ENCODE peak calls at places on chromosomes 7 and 10, in six cellular contexts. T is Panc1, B is IMR-90, F is colonic mucosa, U is fibroblast of lung, A is left ventricle myocardium inferior. P is an unnamed sample. For H3K36me3, the result is how much of the 10 kb centered on the place peaks cover.

GRCh38 chr7:132030161-132030568 is 473.7 kb upstream of the PODXL start:
- DNase-seq in T (no peak), B (no peak), F (peak), U (peak), A (peak), P (no peak)

GRCh38 chr10:11201911-11202310 is 184.2 kb downstream of the CELF2 start:
- DNase-seq in T (no peak), B (no peak), F (no peak), U (no peak), A (no peak), P (no peak)

GRCh38 chr10:132207536-132208488 is 21.1 kb downstream of the DPYSL4 start:
- DNase-seq in T (no peak), B (no peak), F (no peak), U (no peak), A (no peak), P (no peak)

GRCh38 chr10:11689945-11690736 is 52.0 kb upstream of the ECHDC3 start:
- DNase-seq in T (no peak), B (no peak), F (peak), U (peak), A (no peak), P (no peak)

GRCh38 chr10:113681533-113682470 is 2.1 kb downstream of the CASP7 start:
- DNase-seq in T (no peak), B (no peak), F (no peak), U (no peak), A (no peak), P (no peak)

GRCh38 chr10:24912214-24912613 is 40.2 kb downstream of the PRTFDC1 start:
- DNase-seq in T (no peak), B (peak), F (no peak), U (peak), A (no peak), P (peak)

GRCh38 chr10:85580585-85580984 is 786.0 kb downstream of the GRID1 start:
- DNase-seq in T (no peak), B (no peak), F (no peak), U (no peak), A (no peak), P (peak)

GRCh38 chr7:35370694-35371093 is 116.8 kb upstream of the TBX20 start:
- DNase-seq in T (no peak), B (no peak), F (no peak), U (no peak), A (no peak), P (no peak)

GRCh38 chr10:102712089-102712488 is 2.1 kb downstream of the ARL3 start:
- DNase-seq in T (no peak), B (no peak), F (no peak), U (no peak), A (no peak), P (no peak)

GRCh38 chr7:16203065-16203464 is 218.3 kb downstream of the CRPPA start:
- DNase-seq in T (no peak), B (no peak), F (peak), U (no peak), A (no peak), P (peak)

GRCh38 chr7:36440880-36441279 is 51.2 kb downstream of the ANLN start:
- DNase-seq in T (no peak), B (peak), F (no peak), U (peak), A (no peak), P (peak)

GRCh38 chr7:50564630-50565558 is at the start of gene DDC:
- DNase-seq in T (no peak), B (no peak), F (peak), U (no peak), A (no peak), P (no peak)

GRCh38 chr7:116259821-116260440 is 49.6 kb downstream of the TES start:
- DNase-seq in T (no peak), B (peak), F (no peak), U (peak), A (no peak), P (peak)

GRCh38 chr7:100053201-100053600 is 3.6 kb downstream of the ZSCAN21 start:
- DNase-seq in T (peak), B (peak), F (peak), U (peak), A (no peak), P (peak)

GRCh38 chr7:155815332-155816191 is 3.3 kb upstream of the SHH start:
- DNase-seq in T (no peak), B (peak), F (peak), U (peak), A (no peak), P (peak)

GRCh38 chr7:26397786-26398435 is 106.2 kb downstream of the SNX10 start:
- DNase-seq in T (no peak), B (no peak), F (peak), U (no peak), A (peak), P (no peak)

GRCh38 chr10:68992721-68993440 is 4.3 kb downstream of the KIFBP start:
- DNase-seq in T (no peak), B (peak), F (no peak), U (peak), A (peak), P (peak)

GRCh38 chr7:25392571-25393338 is 164.5 kb upstream of the NPVF start:
- DNase-seq in T (no peak), B (no peak), F (no peak), U (no peak), A (no peak), P (no peak)

GRCh38 chr10:47127188-47127587 is 172.8 kb upstream of the GDF10 start:
- DNase-seq in T (no peak), B (no peak), F (no peak), U (no peak), A (no peak), P (no peak)

GRCh38 chr10:116773306-116773705 is 30.9 kb upstream of the HSPA12A start:
- DNase-seq in T (no peak), B (no peak), F (no peak), U (no peak), A (no peak), P (no peak)

GRCh38 chr10:131937832-131938231 is 37.0 kb downstream of the PPP2R2D start:
- DNase-seq in T (no peak), B (no peak), F (no peak), U (no peak), A (no peak), P (no peak)

GRCh38 chr10:77073066-77073960 is 564.3 kb downstream of the KCNMA1 start:
- DNase-seq in T (no peak), B (peak), F (no peak), U (no peak), A (peak), P (no peak)

GRCh38 chr10:10528563-10528910 is 489.1 kb upstream of the CELF2 start:
- DNase-seq in T (no peak), B (peak), F (no peak), U (peak), A (no peak), P (no peak)

GRCh38 chr10:28842321-28842720 is 165.0 kb downstream of the BAMBI start:
- DNase-seq in T (no peak), B (peak), F (no peak), U (peak), A (no peak), P (peak)

GRCh38 chr10:46094197-46094500 is 48.1 kb upstream of the MSMB start:
- DNase-seq in T (no peak), B (no peak), F (no peak), U (no peak), A (no peak), P (no peak)

GRCh38 chr10:8058274-8059111 is 4.0 kb downstream of the GATA3 start:
- DNase-seq in T (no peak), B (no peak), F (no peak), U (no peak), A (no peak), P (no peak)

GRCh38 chr10:70743879-70744278 is 41.3 kb downstream of the TBATA start:
- DNase-seq in T (no peak), B (no peak), F (no peak), U (no peak), A (no peak), P (no peak)

GRCh38 chr7:123689250-123689649 is 33.6 kb downstream of the LMOD2 start:
- DNase-seq in T (no peak), B (no peak), F (no peak), U (no peak), A (no peak), P (no peak)

GRCh38 chr7:123687727-123688126 is 32.1 kb downstream of the LMOD2 start:
- DNase-seq in T (no peak), B (no peak), F (no peak), U (no peak), A (no peak), P (no peak)

GRCh38 chr7:123687161-123687560 is 31.5 kb downstream of the LMOD2 start:
- DNase-seq in T (no peak), B (no peak), F (no peak), U (no peak), A (no peak), P (no peak)

GRCh38 chr7:123692471-123692877 is 36.8 kb downstream of the LMOD2 start:
- DNase-seq in T (no peak), B (no peak), F (no peak), U (no peak), A (no peak), P (no peak)

DNA sequence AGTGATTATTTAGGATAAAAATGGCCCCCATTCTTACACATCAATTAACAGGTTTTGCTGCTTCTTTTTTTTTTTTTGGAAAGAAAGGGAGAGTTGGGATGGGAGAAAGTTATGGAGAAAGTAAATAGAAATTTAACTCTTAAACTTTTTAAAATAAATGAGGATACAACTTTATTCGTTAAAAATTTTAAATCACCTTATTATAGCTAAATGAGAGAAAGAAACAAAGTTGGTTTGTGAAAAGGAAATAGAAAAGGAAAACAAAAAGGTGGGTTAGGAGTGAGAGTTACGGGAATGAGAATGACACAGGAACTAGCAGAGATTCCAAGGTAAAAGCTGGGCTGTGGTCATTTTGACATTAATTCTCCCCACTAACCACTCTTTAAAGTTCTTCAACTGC is 34.9 kb downstream of the LMOD2 start:
- DNase-seq in T (no peak), B (no peak), F (no peak), U (no peak), A (no peak), P (no peak)
- H3K36me3 ChIP-seq in T (under half), B (under half), F (under half), U (under half), A (half or more), P (under half)

DNA sequence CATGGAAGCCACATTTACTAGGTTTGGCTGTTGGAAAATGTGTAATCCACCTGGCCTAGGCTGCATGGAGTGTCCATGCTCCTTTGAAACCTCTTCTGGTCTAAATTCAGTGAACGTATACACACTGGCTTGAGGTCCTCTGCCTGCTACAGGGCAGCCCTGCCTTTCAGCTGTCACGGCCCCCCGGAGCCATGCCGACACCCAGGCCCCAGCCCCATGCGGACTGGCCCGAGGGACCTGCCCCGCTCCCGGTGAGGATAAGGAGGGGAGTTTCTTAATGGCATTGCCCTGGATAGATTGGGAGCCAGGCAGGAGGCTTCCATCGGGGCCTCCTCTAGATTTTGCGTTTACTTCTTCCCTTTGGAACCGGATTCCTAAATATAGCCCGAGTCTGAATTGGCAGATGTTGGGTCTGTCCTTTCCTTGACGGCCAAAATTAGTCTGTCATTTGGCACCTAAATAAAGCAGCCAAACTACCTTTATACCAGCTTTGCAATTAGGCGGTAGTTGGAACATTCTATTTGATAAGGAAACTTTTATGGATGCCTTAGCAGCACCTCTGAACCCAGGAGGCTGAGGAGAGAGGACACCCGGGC is 72.1 kb upstream of the SH2B2 start:
- DNase-seq in T (no peak), B (no peak), F (no peak), U (no peak), A (no peak), P (no peak)
- H3K4me3 ChIP-seq in T (no peak), B (no peak), F (no peak), U (no peak), A (peak), P (no peak)

GRCh38 chr10:79353726-79354125 is 6.5 kb downstream of the PPIF start:
- DNase-seq in T (no peak), B (no peak), F (no peak), U (no peak), A (no peak), P (no peak)

GRCh38 chr10:79354615-79355014 is 7.3 kb downstream of the PPIF start:
- DNase-seq in T (no peak), B (no peak), F (no peak), U (no peak), A (no peak), P (no peak)

GRCh38 chr10:79353000-79353406 is 5.7 kb downstream of the PPIF start:
- DNase-seq in T (no peak), B (no peak), F (no peak), U (no peak), A (no peak), P (no peak)

GRCh38 chr10:79355420-79356010 is 8.2 kb downstream of the PPIF start:
- DNase-seq in T (no peak), B (no peak), F (no peak), U (no peak), A (no peak), P (no peak)

DNA sequence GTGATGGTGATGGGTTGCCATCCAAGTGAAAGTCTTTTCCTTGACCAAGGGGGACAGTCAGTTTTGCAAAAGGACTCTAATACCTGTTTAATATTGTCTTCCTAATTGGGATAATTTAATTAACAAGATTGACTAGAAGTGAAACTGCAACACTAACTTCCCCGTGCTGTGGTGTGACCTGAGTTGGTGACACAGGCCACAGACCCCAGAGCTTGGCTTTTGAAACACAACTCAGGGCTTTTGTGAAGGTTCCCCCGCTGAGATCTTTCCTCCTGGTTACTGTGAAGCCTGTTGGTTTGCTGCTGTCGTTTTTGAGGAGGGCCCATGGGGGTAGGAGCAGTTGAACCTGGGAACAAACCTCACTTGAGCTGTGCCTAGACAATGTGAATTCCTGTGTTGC is 6.9 kb downstream of the PPIF start:
- DNase-seq in T (no peak), B (no peak), F (no peak), U (no peak), A (no peak), P (no peak)
- H3K36me3 ChIP-seq in T (under half), B (half or more), F (under half), U (under half), A (half or more), P (under half)

GRCh38 chr10:22615819-22616499 is 98.4 kb downstream of the PIP4K2A start:
- DNase-seq in T (no peak), B (no peak), F (peak), U (peak), A (peak), P (no peak)
- H3K4me3 ChIP-seq in T (peak), B (no peak), F (peak), U (no peak), A (no peak), P (no peak)